ENCODE peak calls at places on chromosomes 5 and 9, in eight cellular contexts. D is Calu3; C is activated CD4-positive, alpha-beta T cell treated with anti-CD3 and anti-CD28 coated beads, Interleukin-2, amount 10 ng/mL, durations not matched to agents 7 days and 5 days; X is activated T-helper 9 cell treated with anti-CD3 and anti-CD28 coated beads, Interleukin-2, amount 50 U/mL, for 16 hours; Z is iPS-NIHi11; S is heart right ventricle; I is activated CD8-positive, alpha-beta memory T cell treated with anti-CD3 and anti-CD28 coated beads for 48 hours; L is NCI-H524. F is an unnamed sample.
A peak's percentile ranks its signal among the peaks of the same experiment; 100 is the strongest.

GRCh38 chr9:37486616-37487544 is 1.1 kb downstream of the POLR1E start:
- DNase-seq in D (no peak), C (no peak), X (no peak), Z (no peak), S (no peak), I (no peak), L (peak; percentile 66), F (no peak)

GRCh38 chr5:89729623-89730390 is 679.7 kb downstream of the CETN3 start:
- DNase-seq in D (no peak), C (no peak), X (no peak), Z (no peak), S (no peak), I (no peak), L (peak; percentile 65), F (no peak)

GRCh38 chr9:17229945-17230560 is 95.2 kb downstream of the CNTLN start:
- DNase-seq in D (peak; percentile 20), C (no peak), X (no peak), Z (no peak), S (no peak), I (no peak), L (no peak), F (no peak)

GRCh38 chr9:131410051-131410491 is 16.2 kb downstream of the PRRC2B start:
- DNase-seq in D (no peak), C (peak; percentile 65), X (no peak), Z (no peak), S (no peak), I (no peak), L (peak; percentile 95), F (no peak)

GRCh38 chr9:74245871-74246552 is 251.1 kb upstream of the RORB start:
- DNase-seq in D (no peak), C (no peak), X (no peak), Z (no peak), S (no peak), I (no peak), L (no peak), F (no peak)

GRCh38 chr5:25713259-25713658 is 1068.5 kb upstream of the CDH10 start:
- DNase-seq in D (no peak), C (no peak), X (no peak), Z (peak; percentile 5), S (no peak), I (no peak), L (no peak), F (no peak)

GRCh38 chr5:78504726-78505431 is 143.7 kb downstream of the LHFPL2 start:
- DNase-seq in D (peak; percentile 96), C (no peak), X (no peak), Z (peak; percentile 41), S (peak; percentile 80), I (no peak), L (peak; percentile 77), F (peak; percentile 74)

GRCh38 chr9:133155156-133155555 is 8.6 kb downstream of the GBGT1 start:
- DNase-seq in D (no peak), C (no peak), X (no peak), Z (no peak), S (no peak), I (no peak), L (no peak), F (no peak)

GRCh38 chr5:2149196-2149541 is 266.4 kb upstream of the IRX4 start:
- DNase-seq in D (peak; percentile 65), C (no peak), X (no peak), Z (no peak), S (no peak), I (no peak), L (peak; percentile 90), F (no peak)

GRCh38 chr5:154308457-154309360 is 118.2 kb downstream of the GALNT10 start:
- DNase-seq in D (no peak), C (no peak), X (no peak), Z (no peak), S (no peak), I (no peak), L (no peak), F (no peak)

GRCh38 chr9:73149371-73150067 is 2.1 kb upstream of the ANXA1 start:
- DNase-seq in D (no peak), C (peak; percentile 42), X (no peak), Z (no peak), S (no peak), I (no peak), L (no peak), F (no peak)

GRCh38 chr9:28079677-28080076 is 506.4 kb upstream of the C9orf72 start:
- DNase-seq in D (no peak), C (no peak), X (no peak), Z (no peak), S (no peak), I (no peak), L (no peak), F (no peak)

GRCh38 chr5:168342151-168342825 is 50.8 kb downstream of the WWC1 start:
- DNase-seq in D (no peak), C (no peak), X (no peak), Z (no peak), S (no peak), I (no peak), L (no peak), F (no peak)

GRCh38 chr5:173644700-173645436 is 28.4 kb upstream of the BOD1 start:
- DNase-seq in D (no peak), C (no peak), X (no peak), Z (no peak), S (no peak), I (no peak), L (no peak), F (no peak)

GRCh38 chr9:129394011-129394919 is 216.2 kb upstream of the IER5L start:
- DNase-seq in D (no peak), C (no peak), X (no peak), Z (no peak), S (no peak), I (no peak), L (peak; percentile 88), F (no peak)

GRCh38 chr5:93587919-93588585 is 5.0 kb downstream of the NR2F1 start:
- DNase-seq in D (no peak), C (no peak), X (no peak), Z (no peak), S (no peak), I (no peak), L (no peak), F (no peak)

GRCh38 chr5:157371655-157372471 is 88.2 kb upstream of the NIPAL4 start:
- DNase-seq in D (no peak), C (no peak), X (no peak), Z (no peak), S (no peak), I (no peak), L (no peak), F (no peak)

GRCh38 chr9:72352911-72353388 is 12.1 kb downstream of the ZFAND5 start:
- DNase-seq in D (no peak), C (no peak), X (no peak), Z (no peak), S (no peak), I (no peak), L (no peak), F (no peak)

GRCh38 chr5:179241175-179241574 is 104.1 kb downstream of the ADAMTS2 start:
- DNase-seq in D (no peak), C (no peak), X (no peak), Z (no peak), S (no peak), I (no peak), L (no peak), F (no peak)

GRCh38 chr5:178625679-178626483 is 969 bp downstream of the CLK4 start:
- DNase-seq in D (no peak), C (no peak), X (no peak), Z (no peak), S (no peak), I (no peak), L (peak; percentile 53), F (no peak)

GRCh38 chr9:14978022-14979000 is 68.1 kb upstream of the FREM1 start:
- DNase-seq in D (no peak), C (no peak), X (no peak), Z (peak; percentile 23), S (no peak), I (no peak), L (no peak), F (no peak)

GRCh38 chr5:109533847-109534272 is 124.1 kb upstream of the PJA2 start:
- DNase-seq in D (no peak), C (no peak), X (no peak), Z (no peak), S (no peak), I (no peak), L (no peak), F (no peak)

GRCh38 chr5:142508027-142508426 is 177.9 kb downstream of the FGF1 start:
- DNase-seq in D (peak; percentile 25), C (no peak), X (no peak), Z (no peak), S (no peak), I (no peak), L (no peak), F (no peak)

GRCh38 chr9:106864533-106865143 is 1.7 kb downstream of the ZNF462 start:
- DNase-seq in D (no peak), C (no peak), X (no peak), Z (no peak), S (no peak), I (no peak), L (peak; percentile 34), F (no peak)

GRCh38 chr5:159181152-159181551 is 28.2 kb downstream of the RNF145 start:
- DNase-seq in D (no peak), C (no peak), X (no peak), Z (no peak), S (no peak), I (no peak), L (no peak), F (no peak)

GRCh38 chr5:149371296-149371962 is 7.7 kb downstream of the IL17B start:
- DNase-seq in D (peak; percentile 87), C (peak; percentile 74), X (peak; percentile 47), Z (peak; percentile 82), S (peak; percentile 51), I (peak; percentile 23), L (peak; percentile 50), F (no peak)

F was measured in omental fat pad.